ENCODE peak calls at places on chromosome 9, in seven cellular contexts. J is lower lobe of right lung, X is spleen, D is stomach, Q is cardiac muscle cell, O is BE2C, I is GM12864. W is an unnamed sample.

GRCh38 chr9:135864447-135865049 is 42.8 kb downstream of the CAMSAP1 start:
- DNase-seq in J (peak), X (peak), D (peak), Q (peak), O (peak), I (peak), W (peak)

GRCh38 chr9:98551511-98552286 is 157.0 kb downstream of the GABBR2 start:
- DNase-seq in J (no peak), X (no peak), D (no peak), Q (no peak), O (no peak), I (no peak), W (no peak)

GRCh38 chr9:97900103-97900737 is 22.1 kb downstream of the TRMO start:
- DNase-seq in J (no peak), X (no peak), D (no peak), Q (no peak), O (no peak), I (no peak), W (no peak)

GRCh38 chr9:14433841-14434511 is 120.0 kb upstream of the NFIB start:
- DNase-seq in J (no peak), X (no peak), D (no peak), Q (no peak), O (peak), I (no peak), W (no peak)

GRCh38 chr9:96460877-96461276 is 10.9 kb downstream of the HABP4 start:
- DNase-seq in J (no peak), X (no peak), D (no peak), Q (no peak), O (no peak), I (no peak), W (no peak)

GRCh38 chr9:80492221-80492620 is 920.5 kb downstream of the TLE4 start:
- DNase-seq in J (peak), X (no peak), D (peak), Q (peak), O (no peak), I (no peak), W (no peak)

GRCh38 chr9:69965416-69966145 is 78.1 kb upstream of the MAMDC2 start:
- DNase-seq in J (no peak), X (no peak), D (no peak), Q (no peak), O (no peak), I (no peak), W (no peak)

GRCh38 chr9:21015122-21015815 is 16.2 kb downstream of the HACD4 start:
- DNase-seq in J (no peak), X (no peak), D (no peak), Q (no peak), O (no peak), I (no peak), W (no peak)

GRCh38 chr9:5778799-5779198 is 54.1 kb downstream of the ERMP1 start:
- DNase-seq in J (no peak), X (no peak), D (no peak), Q (no peak), O (no peak), I (no peak), W (no peak)

GRCh38 chr9:38362912-38363588 is 29.5 kb upstream of the ALDH1B1 start:
- DNase-seq in J (no peak), X (no peak), D (peak), Q (peak), O (peak), I (no peak), W (peak)

GRCh38 chr9:79969383-79969782 is 397.6 kb downstream of the TLE4 start:
- DNase-seq in J (no peak), X (no peak), D (peak), Q (no peak), O (peak), I (no peak), W (no peak)

GRCh38 chr9:32378993-32379729 is 5.3 kb upstream of the ACO1 start:
- DNase-seq in J (no peak), X (no peak), D (no peak), Q (peak), O (peak), I (peak), W (peak)

GRCh38 chr9:92715488-92716231 is 45.7 kb upstream of the IPPK start:
- DNase-seq in J (no peak), X (peak), D (no peak), Q (peak), O (no peak), I (no peak), W (no peak)

GRCh38 chr9:133133680-133134418 is 12.8 kb upstream of the RALGDS start:
- DNase-seq in J (peak), X (peak), D (peak), Q (peak), O (peak), I (peak), W (peak)

GRCh38 chr9:133129001-133129799 is 8.2 kb upstream of the RALGDS start:
- DNase-seq in J (peak), X (no peak), D (no peak), Q (no peak), O (no peak), I (no peak), W (peak)

GRCh38 chr9:133132174-133132573 is 11.1 kb upstream of the RALGDS start:
- DNase-seq in J (no peak), X (no peak), D (no peak), Q (no peak), O (no peak), I (no peak), W (no peak)

GRCh38 chr9:133130721-133131244 is 9.7 kb upstream of the RALGDS start:
- DNase-seq in J (no peak), X (peak), D (no peak), Q (no peak), O (no peak), I (no peak), W (peak)

GRCh38 chr9:133131506-133131905 is 10.5 kb upstream of the RALGDS start:
- DNase-seq in J (no peak), X (no peak), D (no peak), Q (no peak), O (no peak), I (no peak), W (no peak)
- H3K4me3 ChIP-seq in J (no peak), X (no peak), D (no peak), Q (no peak), O (no peak), I (no peak), W (no peak)

DNA sequence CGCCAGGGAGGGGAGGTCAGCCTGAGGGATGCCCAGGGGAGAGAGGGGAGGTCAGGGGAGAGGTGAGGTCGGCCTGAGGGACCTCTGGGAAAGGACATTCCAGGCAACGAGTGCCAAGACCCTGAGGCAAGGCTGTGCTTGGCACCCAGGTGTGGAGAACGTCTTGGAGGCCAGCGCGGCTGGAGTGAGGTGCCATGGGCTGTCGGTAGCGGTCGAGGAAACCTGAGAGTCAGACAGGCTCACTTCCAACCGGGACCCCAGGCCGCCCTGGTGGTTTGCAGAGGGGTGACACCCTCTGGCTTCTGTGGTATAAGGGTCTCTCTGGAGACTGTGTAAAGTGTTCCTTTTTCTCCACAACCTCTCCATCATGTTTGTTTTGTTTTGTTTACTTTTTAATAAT is 82.9 kb downstream of the CACNA1B start:
- DNase-seq in J (no peak), X (no peak), D (peak), Q (peak), O (no peak), I (no peak), W (no peak)
- TF ChIP-seq CTCF in J (no peak), X (no peak), D (no peak), Q (no peak), O (peak), I (peak), W (no peak)

GRCh38 chr9:86407022-86407421 is 52.8 kb upstream of the TUT7 start:
- DNase-seq in J (no peak), X (no peak), D (peak), Q (no peak), O (no peak), I (no peak), W (no peak)
- H3K4me3 ChIP-seq in J (no peak), X (no peak), D (no peak), Q (no peak), O (no peak), I (no peak), W (no peak)

GRCh38 chr9:1460143-1460769 is 410.1 kb downstream of the DMRT2 start:
- DNase-seq in J (no peak), X (no peak), D (no peak), Q (peak), O (no peak), I (no peak), W (peak)
- TF ChIP-seq CTCF in J (peak), X (no peak), D (peak), Q (peak), O (peak), I (peak), W (peak)

GRCh38 chr9:133823189-133824105 is 85.3 kb upstream of the SARDH start:
- DNase-seq in J (no peak), X (no peak), D (no peak), Q (no peak), O (no peak), I (peak), W (no peak)

GRCh38 chr9:133824802-133825186 is 86.6 kb upstream of the SARDH start:
- DNase-seq in J (no peak), X (no peak), D (no peak), Q (no peak), O (no peak), I (no peak), W (no peak)

GRCh38 chr9:133825555-133826198 is 87.5 kb upstream of the SARDH start:
- DNase-seq in J (no peak), X (no peak), D (no peak), Q (no peak), O (no peak), I (no peak), W (no peak)

GRCh38 chr9:133822439-133823065 is 84.4 kb upstream of the SARDH start:
- DNase-seq in J (no peak), X (no peak), D (no peak), Q (no peak), O (no peak), I (peak), W (no peak)

GRCh38 chr9:133824106-133824801 is 86.1 kb upstream of the SARDH start:
- DNase-seq in J (no peak), X (no peak), D (no peak), Q (no peak), O (no peak), I (no peak), W (no peak)
- H3K4me3 ChIP-seq in J (no peak), X (no peak), D (no peak), Q (no peak), O (no peak), I (no peak), W (no peak)

DNA sequence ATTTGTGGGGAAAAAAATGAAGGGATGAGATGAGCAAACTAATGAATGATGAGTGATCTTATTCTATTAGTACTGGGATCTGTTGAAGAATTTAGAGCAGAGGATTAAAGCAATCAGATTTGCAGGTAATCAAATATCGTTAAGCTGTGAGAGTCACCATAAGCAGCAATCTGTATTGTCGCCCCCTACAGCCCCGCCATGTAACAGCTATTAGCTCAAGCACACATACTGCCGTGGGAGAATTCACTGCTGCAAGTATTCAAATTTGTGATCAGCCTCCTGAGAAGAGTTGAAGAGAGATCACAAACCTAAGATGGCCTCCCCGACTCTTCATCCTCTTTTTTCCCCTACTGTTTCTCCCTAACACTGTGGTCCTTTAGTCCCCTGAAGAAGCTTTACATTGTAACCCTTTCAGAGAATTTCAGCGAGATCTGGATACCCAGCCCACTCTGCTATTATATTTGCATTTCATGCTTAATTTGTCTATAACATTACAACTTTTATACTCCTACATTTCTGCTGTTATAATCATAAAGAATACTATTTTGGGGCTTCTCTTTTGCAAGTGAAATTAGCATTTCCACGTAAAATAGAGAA is 28.5 kb upstream of the PHF24 start:
- DNase-seq in J (no peak), X (no peak), D (peak), Q (peak), O (peak), I (peak), W (no peak)
- TF ChIP-seq CTCF in J (peak), X (no peak), D (peak), Q (peak), O (peak), I (peak), W (peak)

GRCh38 chr9:129406278-129407225 is 214.3 kb downstream of the C9orf50 start:
- DNase-seq in J (peak), X (peak), D (peak), Q (no peak), O (no peak), I (no peak), W (peak)

GRCh38 chr9:129405831-129406220 is 215.1 kb downstream of the C9orf50 start:
- DNase-seq in J (peak), X (peak), D (no peak), Q (no peak), O (no peak), I (no peak), W (no peak)

GRCh38 chr9:129405089-129405830 is 215.6 kb downstream of the C9orf50 start:
- DNase-seq in J (peak), X (peak), D (no peak), Q (no peak), O (no peak), I (no peak), W (no peak)

GRCh38 chr9:129408535-129409215 is 212.2 kb downstream of the C9orf50 start:
- DNase-seq in J (peak), X (peak), D (peak), Q (peak), O (no peak), I (no peak), W (no peak)

GRCh38 chr9:129407905-129408452 is 212.9 kb downstream of the C9orf50 start:
- DNase-seq in J (peak), X (peak), D (no peak), Q (no peak), O (no peak), I (no peak), W (no peak)
- H3K4me3 ChIP-seq in J (no peak), X (no peak), D (no peak), Q (no peak), O (no peak), I (no peak), W (no peak)

DNA sequence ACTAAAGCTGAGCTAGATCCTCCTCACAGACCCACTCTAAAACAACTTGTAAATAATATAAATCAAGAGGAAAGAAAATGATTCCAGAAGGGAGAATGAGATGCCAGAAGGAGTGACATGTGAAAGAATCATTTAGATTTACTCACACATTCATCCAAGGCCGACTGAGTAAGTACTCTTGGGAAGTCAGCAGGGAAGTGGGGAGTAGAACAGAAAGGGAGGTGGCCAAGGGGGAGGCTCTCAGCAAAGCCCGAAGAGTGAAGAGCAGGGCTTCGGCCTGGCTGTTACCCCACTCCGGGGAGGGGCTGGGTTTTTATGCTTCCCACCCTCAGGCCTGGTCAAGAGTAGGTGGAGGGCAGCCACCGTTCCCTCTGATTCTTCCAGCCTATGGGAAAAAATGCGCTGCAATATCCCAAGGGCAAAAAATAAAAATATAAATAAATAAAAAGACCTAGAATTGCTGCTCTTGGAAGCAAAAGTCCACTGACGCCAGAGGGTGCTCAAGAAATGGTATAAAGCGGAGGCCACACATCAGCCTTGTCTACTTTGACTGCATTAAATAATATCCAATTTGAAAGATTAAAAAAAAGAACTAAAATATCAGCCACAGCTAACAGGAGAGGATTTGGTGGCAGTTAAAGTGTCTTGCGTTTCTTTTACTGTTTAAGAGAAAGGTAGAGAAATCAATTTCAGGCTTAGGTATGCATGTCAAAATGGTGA is 110.2 kb upstream of the COL5A1 start:
- DNase-seq in J (no peak), X (no peak), D (peak), Q (no peak), O (no peak), I (no peak), W (no peak)
- TF ChIP-seq CTCF in J (no peak), X (no peak), D (no peak), Q (no peak), O (no peak), I (no peak), W (no peak)

DNA sequence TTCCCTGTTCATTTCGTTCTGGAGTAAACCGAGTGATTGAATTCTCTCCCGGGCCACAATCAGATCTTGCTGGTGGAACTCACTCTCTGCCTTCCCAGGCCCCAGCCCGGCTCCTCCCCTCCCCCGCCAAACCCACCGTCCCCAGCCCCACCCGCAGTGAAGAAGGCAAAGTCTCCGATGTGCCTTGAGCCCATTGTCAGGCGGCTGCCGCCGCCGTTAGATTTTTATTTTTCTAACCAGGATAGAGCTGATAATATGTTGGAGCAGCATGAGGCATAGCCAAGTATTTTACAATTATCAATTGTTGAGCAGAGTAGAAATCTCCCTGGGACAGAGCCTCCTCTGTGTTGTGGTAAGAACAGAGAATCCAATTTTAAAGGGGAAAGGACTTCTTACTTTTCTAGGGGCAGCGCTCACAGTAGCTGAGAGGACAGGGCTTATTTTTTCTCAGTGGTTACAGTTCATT is 1.2 kb downstream of the PSAT1 start:
- DNase-seq in J (no peak), X (no peak), D (no peak), Q (peak), O (peak), I (no peak), W (no peak)
- H3K4me3 ChIP-seq in J (peak), X (peak), D (peak), Q (peak), O (peak), I (peak), W (peak)